ENCODE peak calls at places on chromosomes 16 and 17, in five cellular contexts. O is brain microvascular endothelial cell; U is sigmoid colon; J is Jurkat, Clone E6-1; R is effector memory CD4-positive, alpha-beta T cell. L is an unnamed sample.

GRCh38 chr16:12798846-12799245 is 4.8 kb downstream of the CPPED1 start:
- DNase-seq in J (no peak), O (peak; percentile 16), R (no peak), U (no peak), L (no peak)

GRCh38 chr17:64315032-64315490 is 52.0 kb upstream of the TEX2 start:
- DNase-seq in U (peak; percentile 95), R (no peak), O (no peak), J (no peak), L (peak; percentile 22)

GRCh38 chr16:56667581-56668571 is at the start of gene MT1G:
- DNase-seq in J (no peak), O (no peak), U (peak; percentile 80), R (no peak), L (no peak)

GRCh38 chr16:62665269-62665668 is 629.0 kb upstream of the CDH8 start:
- DNase-seq in R (no peak), O (no peak), U (no peak), J (no peak), L (no peak)

GRCh38 chr16:27695161-27695560 is 145.2 kb downstream of the KATNIP start:
- DNase-seq in U (no peak), R (no peak), O (no peak), J (no peak), L (no peak)

GRCh38 chr17:48636177-48637018 is 10.2 kb upstream of the HOXB9 start:
- DNase-seq in O (no peak), J (peak; percentile 65), U (peak; percentile 73), R (peak; percentile 33), L (no peak)

GRCh38 chr17:59512844-59513383 is 52.5 kb upstream of the DHX40 start:
- DNase-seq in J (no peak), O (no peak), R (no peak), U (no peak), L (no peak)

GRCh38 chr16:69566437-69567030 is 768 bp downstream of the NFAT5 start:
- DNase-seq in U (peak; percentile 86), O (peak; percentile 44), J (no peak), R (no peak), L (peak; percentile 18)

GRCh38 chr16:67555795-67556212 is 6.5 kb upstream of the CTCF start:
- DNase-seq in U (no peak), J (peak; percentile 79), R (no peak), O (peak; percentile 36), L (no peak)

GRCh38 chr17:40312131-40312731 is 3.3 kb downstream of the RARA start:
- DNase-seq in U (peak; percentile 68), J (no peak), O (no peak), R (no peak), L (no peak)

GRCh38 chr16:30972872-30973271 is 12.1 kb upstream of the HSD3B7 start:
- DNase-seq in R (no peak), J (no peak), O (no peak), U (no peak), L (no peak)

GRCh38 chr16:70805787-70806186 is 4.8 kb upstream of the VAC14 start:
- DNase-seq in J (no peak), O (peak; percentile 92), U (no peak), R (no peak), L (peak; percentile 39)

GRCh38 chr17:16882243-16882925 is 89.5 kb downstream of the TNFRSF13B start:
- DNase-seq in R (no peak), U (no peak), J (no peak), O (no peak), L (no peak)

GRCh38 chr17:39365252-39365651 is 36.2 kb downstream of the FBXL20 start:
- DNase-seq in U (no peak), O (no peak), J (no peak), R (no peak), L (peak; percentile 3)

GRCh38 chr17:18318771-18319450 is 3.8 kb downstream of the SMCR8 start:
- DNase-seq in J (no peak), O (no peak), R (no peak), U (peak; percentile 64), L (no peak)

GRCh38 chr17:18319604-18320256 is 4.6 kb downstream of the SMCR8 start:
- DNase-seq in U (peak; percentile 61), J (no peak), R (no peak), O (peak; percentile 50), L (peak; percentile 36)

GRCh38 chr17:18315498-18316360 is 636 bp downstream of the SMCR8 start:
- DNase-seq in J (peak; percentile 25), O (no peak), R (no peak), U (peak; percentile 38), L (no peak)

GRCh38 chr17:18320301-18320700 is 5.2 kb downstream of the SMCR8 start:
- DNase-seq in U (peak; percentile 28), R (no peak), O (no peak), J (no peak), L (no peak)

DNA sequence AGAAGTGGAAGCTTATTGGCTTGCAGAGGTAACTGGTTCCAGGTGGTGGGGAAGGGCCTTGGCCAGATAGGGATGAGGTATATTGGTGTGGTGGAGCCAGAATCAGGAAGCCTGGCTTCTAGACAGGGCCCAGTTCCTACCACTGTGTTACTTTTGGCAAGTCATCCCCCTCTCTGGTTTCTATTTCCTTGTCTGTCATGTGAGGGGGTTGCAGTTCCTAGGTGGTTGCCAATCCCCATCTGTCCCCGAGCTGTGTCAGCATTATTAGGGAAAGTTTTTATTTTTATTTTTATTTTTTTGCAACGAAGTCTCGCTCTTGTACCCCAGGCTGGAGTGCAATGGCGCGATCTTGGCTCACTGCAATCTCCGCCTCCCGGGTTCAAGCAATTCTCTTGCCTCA is 3.0 kb downstream of the SMCR8 start:
- DNase-seq in O (no peak), U (no peak), J (no peak), R (no peak), L (no peak)
- H3K4me3 ChIP-seq in O (no peak overlapping the region), U (no peak overlapping the region), J (no peak overlapping the region), R (no peak overlapping the region), L (no peak overlapping the region)

GRCh38 chr16:85221810-85222150 is 109.5 kb upstream of the CIBAR2 start:
- DNase-seq in J (no peak), O (no peak), U (no peak), R (no peak), L (no peak)

GRCh38 chr16:85222151-85222863 is 110.0 kb upstream of the CIBAR2 start:
- DNase-seq in U (no peak), R (no peak), O (no peak), J (no peak), L (no peak)

GRCh38 chr16:85216522-85217375 is 104.5 kb upstream of the CIBAR2 start:
- DNase-seq in R (no peak), U (no peak), J (no peak), O (no peak), L (no peak)

GRCh38 chr16:85221081-85221809 is 109.0 kb upstream of the CIBAR2 start:
- DNase-seq in R (no peak), J (no peak), U (no peak), O (no peak), L (no peak)

GRCh38 chr16:85220125-85220839 is 108.0 kb upstream of the CIBAR2 start:
- DNase-seq in U (peak; percentile 93), O (peak; percentile 43), J (no peak), R (no peak), L (peak; percentile 64)
- H3K4me3 ChIP-seq in U (no peak overlapping the region), O (peak overlapping the region; percentile 33), J (no peak overlapping the region), R (no peak overlapping the region), L (peak overlapping the region; percentile 29)

GRCh38 chr17:81277938-81278693 is 17.0 kb downstream of the SLC38A10 start:
- DNase-seq in O (no peak), U (no peak), R (no peak), J (no peak), L (no peak)
- H3K4me3 ChIP-seq in O (no peak overlapping the region), U (no peak overlapping the region), R (no peak overlapping the region), J (no peak overlapping the region), L (no peak overlapping the region)

DNA sequence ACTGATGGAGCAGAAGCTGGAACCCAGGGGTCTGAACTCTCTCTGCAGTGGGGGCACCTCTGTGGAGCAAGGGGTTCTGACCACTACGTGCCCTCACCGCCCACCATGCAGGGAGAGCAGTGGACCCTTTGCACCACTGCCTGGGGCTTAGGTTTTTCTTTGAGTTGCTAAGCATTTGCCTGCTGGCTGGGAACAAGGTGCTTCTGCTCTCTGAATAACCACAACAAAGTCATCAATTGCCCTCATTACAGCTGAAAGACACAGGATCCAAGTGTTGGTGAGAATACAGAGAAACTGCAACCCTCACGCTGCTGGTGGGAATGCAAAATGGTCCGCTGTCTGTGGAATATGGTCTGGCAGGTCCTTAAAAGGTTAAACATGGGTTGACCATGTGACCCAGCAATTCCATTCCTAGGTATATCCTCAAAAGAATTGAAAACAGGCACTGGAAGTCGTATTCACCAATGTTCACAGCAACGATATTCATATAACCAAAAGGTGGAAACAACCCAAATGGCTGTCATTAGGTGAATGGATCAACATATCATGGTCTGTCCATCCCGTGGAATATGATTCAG is 22.8 kb downstream of the NLRC3 start:
- DNase-seq in O (no peak), J (no peak), R (no peak), U (no peak), L (no peak)
- H3K4me3 ChIP-seq in O (no peak overlapping the region), J (no peak overlapping the region), R (no peak overlapping the region), U (no peak overlapping the region), L (no peak overlapping the region)

DNA sequence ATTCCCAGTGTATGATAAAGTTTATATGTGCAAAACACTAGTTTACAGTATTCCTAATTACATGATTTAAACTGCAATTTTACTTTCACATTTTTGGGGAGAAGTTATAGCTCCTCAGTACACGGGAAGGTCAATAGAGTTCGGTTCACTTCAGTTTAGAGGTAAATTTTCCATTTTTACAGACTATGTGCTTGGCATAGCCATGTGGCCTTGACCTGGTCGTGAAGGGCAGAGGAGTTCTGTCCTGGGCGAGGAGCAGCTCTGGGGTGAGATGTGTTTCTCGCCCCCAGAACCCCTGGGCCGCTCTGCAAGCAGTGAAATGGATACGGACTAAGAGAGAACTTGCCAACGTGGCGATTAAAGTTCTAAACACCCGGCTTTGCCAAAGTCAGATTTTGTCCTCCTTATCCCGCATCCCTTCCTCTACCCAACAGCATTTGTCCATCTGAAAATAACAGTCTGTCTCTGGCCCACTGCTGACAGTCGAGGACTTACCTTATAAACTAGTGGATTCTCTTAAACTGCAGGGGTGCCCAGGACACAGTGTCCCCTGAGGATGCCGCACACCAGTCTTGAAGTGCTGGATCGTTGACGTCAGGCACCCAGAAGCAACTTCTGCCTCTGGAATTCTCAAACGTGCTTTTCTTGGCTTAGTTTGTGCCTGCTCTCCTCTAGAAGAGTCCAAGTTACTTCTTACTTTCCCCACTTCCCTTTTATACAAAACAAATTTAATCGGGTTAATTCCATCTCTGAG is 1.5 kb upstream of the SIAH1 start:
- DNase-seq in R (no peak), J (no peak), U (no peak), O (peak; percentile 49), L (no peak)
- H3K4me3 ChIP-seq in R (no peak overlapping the region), J (no peak overlapping the region), U (no peak overlapping the region), O (no peak overlapping the region), L (no peak overlapping the region)

DNA sequence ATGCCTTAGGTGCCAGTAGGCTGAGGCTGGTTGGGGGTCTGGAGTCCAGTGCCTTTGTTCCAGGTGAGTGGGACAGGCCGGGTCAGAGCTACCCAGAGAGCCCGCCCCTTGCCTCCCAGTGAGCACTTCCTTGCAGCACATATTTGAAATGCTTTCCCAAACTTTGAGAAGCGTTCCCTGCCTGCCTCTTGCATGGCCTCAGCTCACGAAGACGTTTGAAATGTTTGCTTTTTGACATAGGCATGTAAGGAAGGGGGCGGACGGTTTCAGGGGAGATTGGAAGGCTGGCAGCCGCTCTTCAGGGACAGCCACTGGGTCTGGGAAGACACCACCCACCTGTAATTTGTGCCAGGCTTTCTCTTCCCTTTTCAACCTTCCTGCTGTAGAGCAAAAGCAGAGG is 5.1 kb upstream of the FOXL1 start:
- DNase-seq in O (no peak), J (no peak), U (no peak), R (no peak), L (no peak)
- H3K4me3 ChIP-seq in O (no peak overlapping the region), J (no peak overlapping the region), U (no peak overlapping the region), R (no peak overlapping the region), L (no peak overlapping the region)

GRCh38 chr16:19907161-19907992 is 22.7 kb upstream of the GPRC5B start:
- DNase-seq in U (peak; percentile 77), J (peak; percentile 72), R (peak; percentile 17), O (peak; percentile 68), L (no peak)
- H3K4me3 ChIP-seq in U (no peak overlapping the region), J (no peak overlapping the region), R (peak overlapping the region; percentile 15), O (no peak overlapping the region), L (no peak overlapping the region)

GRCh38 chr16:49664221-49665215 is 191.4 kb downstream of the ZNF423 start:
- DNase-seq in J (no peak), O (no peak), U (peak; percentile 78), R (no peak), L (no peak)
- H3K4me3 ChIP-seq in J (no peak overlapping the region), O (no peak overlapping the region), U (no peak overlapping the region), R (no peak overlapping the region), L (no peak overlapping the region)